ENCODE peak calls at places on chromosome 1, in eight cellular contexts. One of them, this sample, is unnamed.

GRCh38 chr1:99252630-99253029 is 11.7 kb upstream of the PLPPR4 start:
- DNase-seq in HT1080: no peak
- DNase-seq in GM06990: no peak
- DNase-seq in activated T-helper 1 cell treated with anti-CD3 and anti-CD28 coated beads, Interleukin-2, amount 50 U/mL, for 16 hours: no peak
- DNase-seq in adrenal gland: no peak
- DNase-seq in GDM1: no peak
- DNase-seq in CD4-positive, alpha-beta T cell: no peak
- DNase-seq in breast epithelium: no peak
- DNase-seq in this sample: no peak

GRCh38 chr1:96292141-96292540 is 429.4 kb upstream of the PTBP2 start:
- DNase-seq in HT1080: no peak
- DNase-seq in GM06990: no peak
- DNase-seq in activated T-helper 1 cell treated with anti-CD3 and anti-CD28 coated beads, Interleukin-2, amount 50 U/mL, for 16 hours: no peak
- DNase-seq in adrenal gland: no peak
- DNase-seq in GDM1: no peak
- DNase-seq in CD4-positive, alpha-beta T cell: no peak
- DNase-seq in breast epithelium: no peak
- DNase-seq in this sample: no peak

GRCh38 chr1:23169727-23170335 is 1.2 kb upstream of the LUZP1 start:
- DNase-seq in HT1080: no peak
- DNase-seq in GM06990: peak
- DNase-seq in activated T-helper 1 cell treated with anti-CD3 and anti-CD28 coated beads, Interleukin-2, amount 50 U/mL, for 16 hours: no peak
- DNase-seq in adrenal gland: peak
- DNase-seq in GDM1: peak
- DNase-seq in CD4-positive, alpha-beta T cell: peak
- DNase-seq in breast epithelium: peak
- DNase-seq in this sample: no peak

GRCh38 chr1:85361106-85361505 is 84.7 kb upstream of the BCL10 start:
- DNase-seq in HT1080: peak
- DNase-seq in GM06990: no peak
- DNase-seq in activated T-helper 1 cell treated with anti-CD3 and anti-CD28 coated beads, Interleukin-2, amount 50 U/mL, for 16 hours: no peak
- DNase-seq in adrenal gland: no peak
- DNase-seq in GDM1: no peak
- DNase-seq in CD4-positive, alpha-beta T cell: no peak
- DNase-seq in breast epithelium: no peak
- DNase-seq in this sample: peak

GRCh38 chr1:167433884-167434283 is 84.4 kb downstream of the CD247 start:
- DNase-seq in HT1080: no peak
- DNase-seq in GM06990: no peak
- DNase-seq in activated T-helper 1 cell treated with anti-CD3 and anti-CD28 coated beads, Interleukin-2, amount 50 U/mL, for 16 hours: no peak
- DNase-seq in adrenal gland: no peak
- DNase-seq in GDM1: no peak
- DNase-seq in CD4-positive, alpha-beta T cell: no peak
- DNase-seq in breast epithelium: no peak
- DNase-seq in this sample: no peak

GRCh38 chr1:21161842-21162241 is 14.9 kb downstream of the EIF4G3 start:
- DNase-seq in HT1080: no peak
- DNase-seq in GM06990: no peak
- DNase-seq in activated T-helper 1 cell treated with anti-CD3 and anti-CD28 coated beads, Interleukin-2, amount 50 U/mL, for 16 hours: no peak
- DNase-seq in adrenal gland: no peak
- DNase-seq in GDM1: no peak
- DNase-seq in CD4-positive, alpha-beta T cell: no peak
- DNase-seq in breast epithelium: no peak
- DNase-seq in this sample: no peak

GRCh38 chr1:36217667-36218066 is 6.6 kb upstream of the THRAP3 start:
- DNase-seq in HT1080: peak
- DNase-seq in GM06990: no peak
- DNase-seq in activated T-helper 1 cell treated with anti-CD3 and anti-CD28 coated beads, Interleukin-2, amount 50 U/mL, for 16 hours: no peak
- DNase-seq in adrenal gland: no peak
- DNase-seq in GDM1: no peak
- DNase-seq in CD4-positive, alpha-beta T cell: no peak
- DNase-seq in breast epithelium: no peak
- DNase-seq in this sample: peak

GRCh38 chr1:25642710-25643109 is 26.1 kb downstream of the MAN1C1 start:
- DNase-seq in HT1080: peak
- DNase-seq in GM06990: peak
- DNase-seq in activated T-helper 1 cell treated with anti-CD3 and anti-CD28 coated beads, Interleukin-2, amount 50 U/mL, for 16 hours: peak
- DNase-seq in adrenal gland: no peak
- DNase-seq in GDM1: peak
- DNase-seq in CD4-positive, alpha-beta T cell: peak
- DNase-seq in breast epithelium: no peak
- DNase-seq in this sample: no peak

This sample was measured in kidney tubule cell.